ENCODE peak calls at places on chromosome 16, in seven cellular contexts. T is T-helper 1 cell, F is colonic mucosa, M is epithelial cell of proximal tubule, O is mucosa of gallbladder, X is EL, B is hypothalamus. J is an unnamed sample.

GRCh38 chr16:67327774-67328173 is 1.2 kb downstream of the LRRC36 start:
- DNase-seq in T (no peak), F (no peak), M (no peak), O (no peak), X (no peak), B (no peak), J (no peak)

GRCh38 chr16:53067675-53068074 is 12.9 kb downstream of the CHD9 start:
- DNase-seq in T (no peak), F (no peak), M (no peak), O (no peak), X (no peak), B (no peak), J (no peak)

GRCh38 chr16:85988306-85988705 is 89.3 kb downstream of the IRF8 start:
- DNase-seq in T (no peak), F (no peak), M (no peak), O (no peak), X (no peak), B (no peak), J (no peak)

GRCh38 chr16:31129568-31130335 is 5.8 kb downstream of the PRSS8 start:
- DNase-seq in T (no peak), F (no peak), M (no peak), O (no peak), X (no peak), B (no peak), J (no peak)

GRCh38 chr16:51095890-51096626 is 55.0 kb downstream of the SALL1 start:
- DNase-seq in T (no peak), F (no peak), M (no peak), O (no peak), X (no peak), B (no peak), J (no peak)

GRCh38 chr16:68009157-68009735 is 6.5 kb downstream of the DPEP2NB start:
- DNase-seq in T (no peak), F (no peak), M (no peak), O (no peak), X (no peak), B (no peak), J (no peak)

GRCh38 chr16:72291531-72291981 is 119.6 kb upstream of the PMFBP1 start:
- DNase-seq in T (no peak), F (no peak), M (peak), O (no peak), X (peak), B (no peak), J (peak)

GRCh38 chr16:30491744-30492308 is 19.3 kb downstream of the ITGAL start:
- DNase-seq in T (no peak), F (no peak), M (peak), O (peak), X (peak), B (no peak), J (no peak)

GRCh38 chr16:66618588-66618987 is 14.1 kb downstream of the CMTM3 start:
- DNase-seq in T (no peak), F (no peak), M (peak), O (no peak), X (peak), B (no peak), J (peak)

GRCh38 chr16:1026057-1026783 is 44.6 kb downstream of the SOX8 start:
- DNase-seq in T (no peak), F (no peak), M (no peak), O (no peak), X (no peak), B (peak), J (no peak)

GRCh38 chr16:3951861-3952332 is 71.4 kb upstream of the CREBBP start:
- DNase-seq in T (no peak), F (no peak), M (no peak), O (no peak), X (no peak), B (no peak), J (no peak)

GRCh38 chr16:56424791-56425438 is 430 bp downstream of the AMFR start:
- DNase-seq in T (peak), F (peak), M (no peak), O (no peak), X (peak), B (peak), J (no peak)

GRCh38 chr16:74146643-74147042 is 150.0 kb upstream of the PSMD7 start:
- DNase-seq in T (no peak), F (no peak), M (no peak), O (no peak), X (no peak), B (no peak), J (no peak)

GRCh38 chr16:31404353-31405064 is 11.4 kb downstream of the ITGAD start:
- DNase-seq in T (no peak), F (no peak), M (no peak), O (no peak), X (peak), B (no peak), J (no peak)

GRCh38 chr16:19907161-19907992 is 22.7 kb upstream of the GPRC5B start:
- DNase-seq in T (peak), F (peak), M (no peak), O (peak), X (peak), B (peak), J (no peak)

GRCh38 chr16:53876811-53877210 is 172.9 kb downstream of the FTO start:
- DNase-seq in T (no peak), F (no peak), M (no peak), O (no peak), X (no peak), B (no peak), J (no peak)

GRCh38 chr16:85781685-85782370 is 17.5 kb downstream of the EMC8 start:
- DNase-seq in T (no peak), F (peak), M (no peak), O (peak), X (no peak), B (peak), J (no peak)

GRCh38 chr16:30526137-30526822 is at the start of gene ZNF768:
- DNase-seq in T (no peak), F (peak), M (no peak), O (no peak), X (peak), B (peak), J (no peak)

GRCh38 chr16:82523786-82524185 is 103.0 kb upstream of the CDH13 start:
- DNase-seq in T (no peak), F (no peak), M (peak), O (no peak), X (no peak), B (no peak), J (no peak)

J was measured in glomerular endothelial cell.